ENCODE peak calls at places on chromosomes 7 and 10, in ten cellular contexts. U is right atrium auricular region, P is left ventricle myocardium inferior, B is astrocyte of the spinal cord, K is HFF-Myc, H is coronary artery, F is lower lobe of right lung, D is cardiac fibroblast, Z is fibroblast of mammary gland, N is GM12864. R is an unnamed sample.

GRCh38 chr10:79182763-79183467 is 114.1 kb downstream of the ZMIZ1 start:
- DNase-seq in U (no peak), P (no peak), B (no peak), K (no peak), H (no peak), F (no peak), D (no peak), Z (no peak), N (no peak), R (no peak)

GRCh38 chr7:153939654-153940053 is 112.5 kb upstream of the DPP6 start:
- DNase-seq in U (no peak), P (no peak), B (no peak), K (no peak), H (peak; percentile 12), F (no peak), D (no peak), Z (no peak), N (no peak), R (no peak)

GRCh38 chr10:131242007-131242406 is 69.5 kb downstream of the TCERG1L start:
- DNase-seq in U (no peak), P (no peak), B (no peak), K (no peak), H (no peak), F (peak; percentile 45), D (no peak), Z (no peak), N (no peak), R (no peak)

GRCh38 chr7:55546826-55547225 is 25.5 kb downstream of the VOPP1 start:
- DNase-seq in U (peak; percentile 78), P (peak; percentile 71), B (peak; percentile 81), K (peak; percentile 41), H (no peak), F (peak; percentile 66), D (peak; percentile 87), Z (peak; percentile 89), N (no peak), R (peak; percentile 67)

GRCh38 chr7:123675092-123675473 is 19.4 kb downstream of the LMOD2 start:
- DNase-seq in U (no peak), P (no peak), B (no peak), K (no peak), H (no peak), F (no peak), D (peak; percentile 68), Z (peak; percentile 41), N (no peak), R (peak; percentile 64)

GRCh38 chr7:19146699-19147098 is 1.5 kb upstream of the FERD3L start:
- DNase-seq in U (no peak), P (no peak), B (peak; percentile 53), K (peak; percentile 5), H (no peak), F (no peak), D (peak; percentile 52), Z (peak; percentile 51), N (no peak), R (peak; percentile 58)

GRCh38 chr7:122673951-122674350 is 25.0 kb downstream of the RNF133 start:
- DNase-seq in U (no peak), P (no peak), B (no peak), K (no peak), H (no peak), F (no peak), D (no peak), Z (no peak), N (no peak), R (no peak)

GRCh38 chr7:36440880-36441279 is 51.2 kb downstream of the ANLN start:
- DNase-seq in U (no peak), P (no peak), B (peak; percentile 52), K (no peak), H (no peak), F (no peak), D (peak; percentile 56), Z (peak; percentile 38), N (no peak), R (peak; percentile 63)

GRCh38 chr10:51691135-51691534 is 8.3 kb downstream of the CSTF2T start:
- DNase-seq in U (no peak), P (no peak), B (no peak), K (no peak), H (no peak), F (no peak), D (no peak), Z (no peak), N (no peak), R (no peak)

GRCh38 chr10:123885406-123886164 is 6.0 kb downstream of the CPXM2 start:
- DNase-seq in U (peak; percentile 71), P (no peak), B (no peak), K (no peak), H (peak; percentile 88), F (no peak), D (no peak), Z (no peak), N (no peak), R (no peak)

DNA sequence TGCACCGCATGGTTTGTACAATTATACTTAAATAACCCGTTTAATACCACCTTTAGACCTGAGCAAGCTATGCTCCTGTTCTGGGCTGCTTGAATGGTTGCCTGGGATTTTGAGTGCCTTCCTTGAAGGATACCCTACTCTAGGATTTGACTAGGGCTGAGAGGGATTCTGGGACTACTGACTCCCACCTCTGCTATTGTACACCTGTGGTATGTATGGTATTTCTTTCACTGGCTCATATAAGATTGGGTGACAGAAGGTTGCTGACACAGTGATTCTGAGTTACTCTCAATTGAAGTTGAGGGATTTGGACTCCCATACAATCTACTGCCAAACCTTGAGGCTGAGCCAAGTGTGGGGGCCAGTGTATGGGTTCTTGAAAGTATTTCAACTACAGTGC is 494.4 kb upstream of the SEMA3D start:
- DNase-seq in U (no peak), P (no peak), B (no peak), K (no peak), H (no peak), F (no peak), D (no peak), Z (no peak), N (no peak), R (no peak)
- TF ChIP-seq CTCF in U (no peak), P (no peak), B (no peak), K (no peak), H (no peak), F (no peak), D (no peak), Z (no peak), N (no peak), R (no peak)

GRCh38 chr10:98364432-98365102 is 50.4 kb downstream of the PYROXD2 start:
- DNase-seq in U (no peak), P (no peak), B (no peak), K (no peak), H (no peak), F (no peak), D (no peak), Z (no peak), N (no peak), R (no peak)

GRCh38 chr10:98363188-98363587 is 51.8 kb downstream of the PYROXD2 start:
- DNase-seq in U (no peak), P (no peak), B (no peak), K (no peak), H (no peak), F (no peak), D (no peak), Z (no peak), N (no peak), R (no peak)

GRCh38 chr10:98357208-98357836 is 57.7 kb downstream of the PYROXD2 start:
- DNase-seq in U (no peak), P (no peak), B (peak; percentile 61), K (no peak), H (no peak), F (no peak), D (peak; percentile 89), Z (peak; percentile 90), N (no peak), R (peak; percentile 91)

GRCh38 chr10:98361636-98362035 is 53.3 kb downstream of the PYROXD2 start:
- DNase-seq in U (no peak), P (no peak), B (no peak), K (no peak), H (no peak), F (no peak), D (no peak), Z (no peak), N (no peak), R (no peak)

GRCh38 chr10:98361131-98361633 is 53.8 kb downstream of the PYROXD2 start:
- DNase-seq in U (peak; percentile 95), P (peak; percentile 81), B (peak; percentile 96), K (peak; percentile 76), H (peak; percentile 95), F (peak; percentile 75), D (peak; percentile 99), Z (peak; percentile 100), N (peak; percentile 75), R (peak; percentile 99)
- H3K4me3 ChIP-seq in U (no peak overlapping the region), P (peak overlapping the region; percentile 25), B (no peak overlapping the region), K (no peak overlapping the region), H (peak overlapping the region; percentile 42), F (no peak overlapping the region), D (no peak overlapping the region), Z (peak overlapping the region; percentile 29), N (no peak overlapping the region), R (peak overlapping the region; percentile 20)

GRCh38 chr7:136549756-136550155 is 318.7 kb upstream of the CHRM2 start:
- DNase-seq in U (no peak), P (no peak), B (no peak), K (no peak), H (no peak), F (no peak), D (no peak), Z (no peak), N (no peak), R (no peak)
- TF ChIP-seq CTCF in U (no peak), P (no peak), B (no peak), K (no peak), H (no peak), F (no peak), D (no peak), Z (no peak), N (no peak), R (no peak)

GRCh38 chr7:24573008-24573553 is at the start of gene PALS2:
- DNase-seq in U (peak; percentile 60), P (peak; percentile 67), B (peak; percentile 76), K (no peak), H (peak; percentile 80), F (peak; percentile 75), D (peak; percentile 66), Z (peak; percentile 57), N (no peak), R (peak; percentile 63)

GRCh38 chr7:24570983-24571382 is 2.3 kb upstream of the PALS2 start:
- DNase-seq in U (no peak), P (no peak), B (no peak), K (no peak), H (no peak), F (no peak), D (no peak), Z (no peak), N (no peak), R (no peak)

GRCh38 chr7:24572421-24573007 is 738 bp upstream of the PALS2 start:
- DNase-seq in U (peak; percentile 75), P (no peak), B (peak; percentile 53), K (no peak), H (peak; percentile 71), F (no peak), D (peak; percentile 45), Z (peak; percentile 46), N (no peak), R (peak; percentile 19)

GRCh38 chr7:24573554-24574338 is 494 bp downstream of the PALS2 start:
- DNase-seq in U (peak; percentile 60), P (peak; percentile 42), B (peak; percentile 61), K (no peak), H (peak; percentile 73), F (peak; percentile 60), D (peak; percentile 64), Z (peak; percentile 58), N (no peak), R (peak; percentile 57)

DNA sequence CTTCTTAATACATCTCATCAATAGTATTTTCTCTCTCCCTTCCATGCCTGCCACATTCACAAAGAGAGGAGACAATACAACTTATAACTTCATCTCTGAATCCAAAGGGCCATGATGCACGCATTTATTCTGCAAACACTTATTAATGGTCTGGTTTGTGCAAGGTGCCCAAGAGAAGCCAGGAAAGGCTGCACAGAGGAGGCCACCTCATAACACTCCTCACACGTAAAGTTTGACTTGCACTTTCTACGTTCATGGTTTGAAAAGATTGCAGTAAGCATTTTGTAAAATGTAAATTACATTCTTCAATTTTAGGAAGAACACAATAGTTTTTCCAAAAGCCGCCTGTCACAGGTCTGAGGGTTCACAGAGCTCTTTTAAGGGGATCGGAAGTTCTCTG is 1.2 kb upstream of the PALS2 start:
- DNase-seq in U (no peak), P (no peak), B (no peak), K (no peak), H (no peak), F (no peak), D (no peak), Z (no peak), N (no peak), R (no peak)
- H3K4me3 ChIP-seq in U (peak overlapping the region; percentile 69), P (peak overlapping the region; percentile 84), B (no peak overlapping the region), K (no peak overlapping the region), H (peak overlapping the region; percentile 97), F (peak overlapping the region; percentile 76), D (no peak overlapping the region), Z (no peak overlapping the region), N (no peak overlapping the region), R (no peak overlapping the region)

R was measured in choroid plexus epithelial cell.